ENCODE peak calls at places on chromosome 11, in nine cellular contexts. H is CD4-positive, CD25-positive, alpha-beta regulatory T cell; A is GM12878; K is spleen; Y is colonic mucosa; P is stomach; Z is sigmoid colon; R is CD8-positive, alpha-beta memory T cell; W is endothelial cell of umbilical vein. D is an unnamed sample. For H3K4me1, the result is how much of the 10 kb centered on the place peaks cover.

GRCh38 chr11:66317766-66318575 is 1.1 kb upstream of the CD248 start:
- DNase-seq in H (peak), A (no peak), K (peak), Y (peak), P (peak), Z (peak), R (peak), W (no peak), D (peak)

GRCh38 chr11:99068832-99069231 is 48.1 kb downstream of the CNTN5 start:
- DNase-seq in H (no peak), A (no peak), K (no peak), Y (no peak), P (no peak), Z (no peak), R (no peak), W (no peak), D (no peak)

GRCh38 chr11:71940561-71941219 is 11.8 kb downstream of the RNF121 start:
- DNase-seq in H (no peak), A (no peak), K (no peak), Y (no peak), P (no peak), Z (no peak), R (no peak), W (no peak), D (no peak)

GRCh38 chr11:130400793-130401483 is 27.5 kb downstream of the ADAMTS8 start:
- DNase-seq in H (no peak), A (no peak), K (no peak), Y (no peak), P (no peak), Z (no peak), R (no peak), W (no peak), D (no peak)

GRCh38 chr11:117230286-117230961 is 1.4 kb downstream of the PCSK7 start:
- DNase-seq in H (peak), A (peak), K (no peak), Y (no peak), P (no peak), Z (peak), R (peak), W (no peak), D (no peak)

GRCh38 chr11:88489030-88489429 is 151.5 kb upstream of the CTSC start:
- DNase-seq in H (no peak), A (no peak), K (no peak), Y (no peak), P (no peak), Z (no peak), R (no peak), W (no peak), D (no peak)

GRCh38 chr11:130872961-130873360 is 43.3 kb downstream of the SNX19 start:
- DNase-seq in H (no peak), A (no peak), K (no peak), Y (no peak), P (no peak), Z (no peak), R (no peak), W (no peak), D (no peak)

GRCh38 chr11:32643526-32643925 is 59.9 kb downstream of the EIF3M start:
- DNase-seq in H (no peak), A (no peak), K (no peak), Y (no peak), P (no peak), Z (no peak), R (no peak), W (no peak), D (no peak)

GRCh38 chr11:20036625-20037335 is 123.5 kb downstream of the DBX1 start:
- DNase-seq in H (no peak), A (no peak), K (no peak), Y (no peak), P (no peak), Z (no peak), R (no peak), W (no peak), D (no peak)

GRCh38 chr11:115985896-115986295 is 481.7 kb upstream of the CADM1 start:
- DNase-seq in H (no peak), A (no peak), K (no peak), Y (no peak), P (no peak), Z (no peak), R (no peak), W (no peak), D (no peak)

GRCh38 chr11:19988598-19988997 is 171.7 kb downstream of the DBX1 start:
- DNase-seq in H (no peak), A (no peak), K (no peak), Y (no peak), P (no peak), Z (peak), R (no peak), W (no peak), D (peak)

GRCh38 chr11:75135021-75135650 is 15.8 kb upstream of the SLCO2B1 start:
- DNase-seq in H (no peak), A (no peak), K (no peak), Y (no peak), P (no peak), Z (no peak), R (no peak), W (no peak), D (no peak)

GRCh38 chr11:43268786-43269185 is 43.0 kb upstream of the API5 start:
- DNase-seq in H (no peak), A (no peak), K (no peak), Y (no peak), P (no peak), Z (no peak), R (no peak), W (no peak), D (no peak)

GRCh38 chr11:25441432-25441831 is 890.5 kb upstream of the ANO3 start:
- DNase-seq in H (no peak), A (no peak), K (no peak), Y (no peak), P (no peak), Z (no peak), R (no peak), W (no peak), D (no peak)

GRCh38 chr11:110173775-110174644 is 80.8 kb downstream of the ZC3H12C start:
- DNase-seq in H (peak), A (peak), K (peak), Y (peak), P (peak), Z (peak), R (peak), W (peak), D (peak)

GRCh38 chr11:77174559-77174958 is 46.5 kb downstream of the MYO7A start:
- DNase-seq in H (no peak), A (no peak), K (no peak), Y (no peak), P (no peak), Z (no peak), R (no peak), W (no peak), D (no peak)

GRCh38 chr11:77173494-77173893 is 45.4 kb downstream of the MYO7A start:
- DNase-seq in H (no peak), A (no peak), K (no peak), Y (no peak), P (no peak), Z (no peak), R (no peak), W (peak), D (no peak)

GRCh38 chr11:77175869-77176539 is 48.0 kb downstream of the MYO7A start:
- DNase-seq in H (no peak), A (no peak), K (peak), Y (no peak), P (no peak), Z (peak), R (no peak), W (no peak), D (no peak)

GRCh38 chr11:77176996-77177395 is 49.0 kb downstream of the MYO7A start:
- DNase-seq in H (no peak), A (no peak), K (no peak), Y (no peak), P (no peak), Z (no peak), R (no peak), W (no peak), D (no peak)

GRCh38 chr11:77175021-77175842 is 47.2 kb downstream of the MYO7A start:
- DNase-seq in H (no peak), A (no peak), K (no peak), Y (no peak), P (no peak), Z (peak), R (no peak), W (no peak), D (no peak)
- H3K27ac ChIP-seq in H (no peak), A (no peak), K (peak), Y (no peak), P (no peak), Z (no peak), R (no peak), W (no peak), D (no peak)

GRCh38 chr11:70191495-70192140 is 11.5 kb upstream of the FADD start:
- DNase-seq in H (peak), A (no peak), K (peak), Y (peak), P (peak), Z (no peak), R (no peak), W (peak), D (peak)
- H3K4me3 ChIP-seq in H (no peak), A (no peak), K (no peak), Y (no peak), P (no peak), Z (no peak), R (no peak), W (no peak), D (no peak)

GRCh38 chr11:6300325-6300724 is 20.0 kb downstream of the CAVIN3 start:
- DNase-seq in H (no peak), A (no peak), K (no peak), Y (no peak), P (no peak), Z (no peak), R (no peak), W (no peak), D (no peak)
- H3K4me1 ChIP-seq in H (under half), A (under half), K (under half), Y (under half), P (under half), Z (under half), R (under half), W (under half), D (under half)

DNA sequence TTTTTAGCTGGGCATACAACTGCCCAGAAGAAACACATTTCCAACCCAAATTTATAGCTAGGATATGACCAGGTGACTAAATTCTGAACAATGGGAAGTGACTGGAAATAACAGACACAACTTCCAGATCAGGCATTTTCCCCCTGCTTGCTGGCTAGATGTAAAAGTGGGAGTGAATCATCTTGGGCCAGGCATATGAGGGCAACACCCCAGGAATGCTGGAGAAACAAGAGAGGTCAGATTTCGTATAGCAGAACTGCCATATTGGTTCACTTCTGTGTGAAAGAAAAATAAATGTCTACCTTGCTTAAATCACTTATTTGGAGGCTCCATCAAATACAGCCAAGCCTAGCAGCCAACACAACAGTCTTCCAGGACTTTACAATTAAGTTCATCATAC is 7.4 kb downstream of the ATL3 start:
- DNase-seq in H (no peak), A (no peak), K (no peak), Y (no peak), P (no peak), Z (no peak), R (no peak), W (peak), D (no peak)
- H3K27ac ChIP-seq in H (no peak), A (no peak), K (no peak), Y (no peak), P (no peak), Z (no peak), R (no peak), W (peak), D (no peak)

GRCh38 chr11:2269601-2270321 is 627 bp downstream of the ASCL2 start:
- DNase-seq in H (peak), A (no peak), K (peak), Y (peak), P (peak), Z (no peak), R (peak), W (peak), D (peak)

GRCh38 chr11:2267306-2267861 is 3.0 kb downstream of the ASCL2 start:
- DNase-seq in H (no peak), A (no peak), K (no peak), Y (peak), P (no peak), Z (no peak), R (no peak), W (no peak), D (peak)

GRCh38 chr11:2270322-2271076 is at the start of gene ASCL2:
- DNase-seq in H (no peak), A (no peak), K (peak), Y (peak), P (peak), Z (no peak), R (no peak), W (no peak), D (peak)

GRCh38 chr11:2267871-2268825 is 2.2 kb downstream of the ASCL2 start:
- DNase-seq in H (no peak), A (no peak), K (no peak), Y (no peak), P (peak), Z (no peak), R (no peak), W (no peak), D (peak)

GRCh38 chr11:2268911-2269600 is 1.3 kb downstream of the ASCL2 start:
- DNase-seq in H (no peak), A (no peak), K (peak), Y (peak), P (peak), Z (no peak), R (peak), W (no peak), D (peak)
- H3K4me3 ChIP-seq in H (no peak), A (no peak), K (peak), Y (peak), P (peak), Z (peak), R (peak), W (no peak), D (peak)

DNA sequence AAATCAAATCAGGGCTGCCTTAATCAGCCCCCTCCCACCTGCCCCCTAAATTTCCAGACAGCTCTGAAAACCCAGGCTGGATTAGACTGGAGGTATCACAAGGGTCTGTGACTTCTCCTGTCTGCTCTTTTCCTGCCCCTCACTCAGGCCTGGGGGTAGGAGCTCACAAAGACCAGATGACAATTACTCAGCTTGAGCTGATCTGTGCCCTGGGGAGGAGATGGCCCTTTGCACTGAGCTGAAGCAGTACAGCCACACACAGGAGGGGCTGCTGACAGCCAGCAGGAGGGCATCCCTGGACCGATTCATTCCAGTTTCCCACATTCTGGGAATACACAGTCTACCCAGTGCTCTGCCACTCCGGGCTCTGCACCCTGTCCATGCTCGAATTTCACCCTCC is 4.2 kb downstream of the ABCC8 start:
- DNase-seq in H (no peak), A (no peak), K (no peak), Y (no peak), P (no peak), Z (no peak), R (no peak), W (no peak), D (no peak)
- H3K4me1 ChIP-seq in H (under half), A (under half), K (under half), Y (under half), P (under half), Z (under half), R (under half), W (under half), D (under half)

D was measured in lung.